ENCODE peak calls at places on chromosomes 16 and 17, in nine cellular contexts. W is cardiac muscle cell, T is glutamatergic neuron, F is HFFc6, A is heart right ventricle, U is brain microvascular endothelial cell, Y is right atrium auricular region, Q is mucosa of descending colon, N is body of pancreas. E is an unnamed sample.

GRCh38 chr17:3986270-3986938 is 22.2 kb upstream of the ATP2A3 start:
- DNase-seq in N (no peak), U (no peak), Q (no peak), T (no peak), F (no peak), A (no peak), W (no peak), Y (no peak), E (no peak)

GRCh38 chr17:1031711-1032110 is 34.8 kb downstream of the TIMM22 start:
- DNase-seq in N (no peak), A (peak), F (no peak), Y (no peak), U (no peak), Q (no peak), T (peak), W (peak), E (no peak)

GRCh38 chr17:41773190-41773588 is 13.3 kb downstream of the JUP start:
- DNase-seq in Y (peak), F (peak), U (peak), A (peak), T (peak), N (peak), Q (peak), W (peak), E (no peak)

GRCh38 chr17:39923836-39924690 is 3.3 kb downstream of the ORMDL3 start:
- DNase-seq in Y (no peak), T (peak), W (no peak), A (no peak), Q (no peak), F (no peak), N (no peak), U (peak), E (no peak)

GRCh38 chr16:4200781-4201137 is 41.1 kb downstream of the SRL start:
- DNase-seq in Q (no peak), N (no peak), A (no peak), Y (no peak), U (no peak), F (peak), T (no peak), W (no peak), E (no peak)

GRCh38 chr16:57042157-57043111 is 49.9 kb upstream of the CPNE2 start:
- DNase-seq in F (peak), A (no peak), W (no peak), T (no peak), Y (no peak), U (no peak), Q (no peak), N (no peak), E (peak)

GRCh38 chr16:68792465-68793324 is 50.6 kb upstream of the TANGO6 start:
- DNase-seq in U (peak), W (no peak), Y (no peak), Q (no peak), F (peak), A (no peak), T (no peak), N (peak), E (no peak)

GRCh38 chr16:86964846-86965245 is 352.3 kb downstream of the C16orf95 start:
- DNase-seq in Y (no peak), Q (no peak), W (no peak), U (no peak), N (no peak), A (no peak), T (no peak), F (no peak), E (no peak)

GRCh38 chr16:79297805-79298204 is 302.7 kb downstream of the MAF start:
- DNase-seq in U (no peak), Y (no peak), Q (no peak), T (no peak), A (no peak), F (no peak), W (no peak), N (no peak), E (no peak)

GRCh38 chr17:81535480-81536298 is 7.5 kb downstream of the FSCN2 start:
- DNase-seq in W (no peak), Q (no peak), Y (no peak), T (no peak), U (no peak), A (no peak), N (no peak), F (no peak), E (no peak)

GRCh38 chr17:81534157-81535006 is 6.2 kb downstream of the FSCN2 start:
- DNase-seq in U (no peak), T (no peak), Q (no peak), N (no peak), A (no peak), F (no peak), W (no peak), Y (no peak), E (no peak)

GRCh38 chr17:81535007-81535328 is 6.8 kb downstream of the FSCN2 start:
- DNase-seq in N (no peak), F (no peak), A (no peak), W (no peak), Q (no peak), T (no peak), Y (no peak), U (no peak), E (no peak)

GRCh38 chr17:81532490-81533287 is 4.5 kb downstream of the FSCN2 start:
- DNase-seq in A (no peak), W (no peak), Q (no peak), Y (no peak), T (no peak), N (no peak), F (no peak), U (no peak), E (no peak)

DNA sequence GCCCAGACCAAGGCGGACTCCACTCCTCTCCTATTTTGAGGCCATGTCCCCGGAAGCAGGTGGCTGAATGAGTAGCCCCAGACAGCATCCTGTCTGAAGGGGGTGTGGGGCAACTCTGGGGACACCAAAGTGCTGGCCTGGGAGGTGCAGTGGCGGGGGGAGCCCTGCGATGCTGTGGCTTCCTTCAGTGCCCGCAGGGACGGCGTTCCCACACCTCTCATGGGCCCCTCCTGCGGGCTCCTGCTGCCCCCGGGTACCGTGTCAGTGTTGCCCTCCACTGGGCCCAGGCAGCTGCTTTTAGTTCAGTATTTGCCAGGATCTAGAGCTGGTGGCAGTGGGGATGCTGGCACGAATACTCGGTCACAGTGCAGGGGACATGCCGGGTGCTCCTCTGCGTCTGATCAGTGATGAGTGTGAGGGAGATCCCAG is 5.5 kb downstream of the FSCN2 start:
- DNase-seq in N (no peak), U (no peak), F (no peak), T (no peak), W (no peak), Y (no peak), A (no peak), Q (no peak), E (no peak)
- TF ChIP-seq CTCF in N (no peak), U (no peak), F (no peak), T (no peak), W (no peak), Y (no peak), A (no peak), Q (no peak), E (no peak)

GRCh38 chr17:50266384-50267073 is 7.7 kb upstream of the TMEM92 start:
- DNase-seq in A (no peak), T (peak), Y (peak), N (peak), W (no peak), U (peak), F (peak), Q (no peak), E (no peak)
- TF ChIP-seq CTCF in A (no peak), T (no peak), Y (no peak), N (no peak), W (no peak), U (peak), F (peak), Q (no peak), E (no peak)

GRCh38 chr17:61340431-61340830 is 59.2 kb upstream of the TBX2 start:
- DNase-seq in W (no peak), N (no peak), T (no peak), Y (no peak), U (no peak), A (no peak), F (no peak), Q (no peak), E (no peak)
- TF ChIP-seq CTCF in W (no peak), N (no peak), T (no peak), Y (no peak), U (no peak), A (no peak), F (no peak), Q (no peak), E (no peak)

DNA sequence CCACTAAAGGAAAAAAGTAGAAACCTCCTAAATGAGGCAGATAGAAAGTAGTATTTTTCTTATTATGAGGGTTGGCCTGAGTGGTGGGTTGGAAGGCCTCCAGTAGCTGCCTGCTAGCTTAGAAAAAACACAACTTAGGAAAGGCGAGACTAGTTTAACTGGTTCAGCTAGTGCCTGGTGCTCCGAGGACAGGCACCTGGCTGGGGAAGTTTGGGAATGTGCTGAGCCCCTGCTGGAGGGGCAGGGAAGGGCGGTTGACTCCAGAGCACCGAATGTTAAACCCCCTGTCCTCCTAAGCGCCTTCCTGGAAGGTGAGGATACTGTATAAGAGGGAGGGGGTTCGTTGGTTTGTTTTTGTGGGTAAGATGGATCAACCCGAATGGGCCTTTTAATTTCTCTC is 19.9 kb downstream of the LDHD start:
- DNase-seq in N (peak), Y (no peak), Q (no peak), F (no peak), U (no peak), T (no peak), A (no peak), W (no peak), E (no peak)
- TF ChIP-seq CTCF in N (peak), Y (no peak), Q (no peak), F (peak), U (peak), T (peak), A (no peak), W (peak), E (no peak)

DNA sequence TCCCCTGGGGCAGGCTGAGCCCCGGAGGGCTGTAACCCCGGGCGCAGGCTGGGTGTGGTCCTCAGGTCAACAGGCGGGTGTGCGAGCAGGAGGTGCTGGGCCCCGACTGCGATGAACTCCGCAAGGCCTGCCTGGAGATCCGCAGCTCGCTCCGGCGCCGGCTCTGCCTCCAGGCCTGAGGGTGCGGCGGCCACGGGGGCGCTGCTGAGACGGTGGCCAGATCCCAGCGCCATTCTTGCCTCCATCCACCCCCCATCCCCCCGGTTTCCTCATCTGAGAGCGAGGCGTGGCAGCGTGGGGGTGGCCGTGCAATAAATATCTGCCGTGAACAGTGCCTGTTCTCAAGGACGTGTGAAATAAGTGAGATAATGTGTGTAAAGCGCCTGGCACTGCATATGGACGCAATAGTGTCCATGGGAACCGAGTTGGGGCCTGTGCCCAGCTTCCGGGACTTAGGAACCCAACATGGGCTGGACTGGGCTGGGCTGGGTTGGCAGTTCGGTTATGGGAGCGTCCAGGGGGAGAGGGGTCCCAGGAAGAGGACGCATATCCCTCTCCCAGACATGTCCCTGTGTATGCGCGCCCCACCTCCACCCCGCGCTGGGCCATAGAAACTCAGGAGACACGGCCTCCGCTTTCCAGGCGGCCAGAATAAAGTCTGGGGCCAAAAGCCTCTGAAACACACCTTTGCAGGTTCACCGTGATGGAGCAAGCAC is 15.0 kb downstream of the ZNF213 start:
- DNase-seq in N (peak), F (no peak), U (peak), T (peak), A (peak), Q (peak), W (peak), Y (peak), E (peak)
- TF ChIP-seq CTCF in N (no peak), F (peak), U (peak), T (peak), A (peak), Q (peak), W (peak), Y (peak), E (peak)